ENCODE peak calls at places on chromosomes 12 and 14, in four cellular contexts. F is HepG2, X is WTC11, D is K562. J is an unnamed sample.

GRCh38 chr12:116919247-116919671 is 8.5 kb downstream of the FBXW8 start:
- DNase-seq in D (peak), F (no peak), X (no peak), J (no peak)

GRCh38 chr14:98297567-98297966 is 974.4 kb downstream of the BCL11B start:
- DNase-seq in F (no peak), D (no peak), X (no peak), J (no peak)

GRCh38 chr12:70756791-70757190 is 119.6 kb upstream of the PTPRB start:
- DNase-seq in F (no peak), X (no peak), D (peak), J (no peak)

GRCh38 chr14:54651649-54652048 is 84.7 kb downstream of the SAMD4A start:
- DNase-seq in D (no peak), X (no peak), F (no peak), J (no peak)

GRCh38 chr12:67748761-67749075 is 100.2 kb downstream of the DYRK2 start:
- DNase-seq in F (no peak), X (no peak), D (no peak), J (no peak)

GRCh38 chr12:120990487-120991055 is 12.2 kb downstream of the HNF1A start:
- DNase-seq in D (no peak), F (no peak), X (no peak), J (no peak)

GRCh38 chr14:53491256-53491905 is 338.3 kb upstream of the DDHD1 start:
- DNase-seq in F (no peak), X (no peak), D (no peak), J (no peak)

GRCh38 chr14:35849122-35849521 is 23.0 kb downstream of the BRMS1L start:
- DNase-seq in F (peak), X (no peak), D (no peak), J (no peak)

GRCh38 chr14:67883717-67884116 is 64.1 kb downstream of the RAD51B start:
- DNase-seq in X (no peak), F (no peak), D (no peak), J (no peak)

GRCh38 chr14:74804219-74804825 is 41.2 kb downstream of the YLPM1 start:
- DNase-seq in X (no peak), F (peak), D (peak), J (no peak)

GRCh38 chr14:99667045-99667444 is 17.1 kb upstream of the CYP46A1 start:
- DNase-seq in F (no peak), X (no peak), D (no peak), J (no peak)

GRCh38 chr14:100865682-100866591 is 37.6 kb downstream of the RTL1 start:
- DNase-seq in D (no peak), X (no peak), F (no peak), J (no peak)

GRCh38 chr14:58732387-58732786 is 94.6 kb downstream of the DACT1 start:
- DNase-seq in F (no peak), X (no peak), D (no peak), J (no peak)

GRCh38 chr14:95394981-95395737 is 75.5 kb upstream of the CLMN start:
- DNase-seq in D (no peak), X (no peak), F (no peak), J (no peak)

GRCh38 chr12:1518763-1519516 is 75.4 kb downstream of the FBXL14 start:
- DNase-seq in X (no peak), F (peak), D (peak), J (no peak)

GRCh38 chr14:94005324-94005723 is 8.2 kb downstream of the CCDC197 start:
- DNase-seq in D (peak), X (peak), F (no peak), J (peak)

GRCh38 chr12:123608192-123608591 is 6.3 kb downstream of the DDX55 start:
- DNase-seq in F (no peak), X (no peak), D (no peak), J (no peak)

GRCh38 chr12:101018540-101018939 is 191.5 kb downstream of the SLC5A8 start:
- DNase-seq in D (no peak), F (peak), X (no peak), J (no peak)

GRCh38 chr12:27865421-27865820 is 85.4 kb upstream of the MANSC4 start:
- DNase-seq in D (no peak), F (no peak), X (no peak), J (no peak)

GRCh38 chr12:15995801-15996200 is 84.7 kb downstream of the DERA start:
- DNase-seq in F (no peak), X (no peak), D (no peak), J (no peak)
- TF ChIP-seq ELF4 in F (no peak), X (no peak), D (no peak), J (no peak)

GRCh38 chr14:102138935-102139247 is 806 bp upstream of the WDR20 start:
- DNase-seq in D (no peak), F (no peak), X (no peak), J (no peak)
- TF ChIP-seq SP1 in D (no peak), F (no peak), X (no peak), J (no peak)

GRCh38 chr12:95605087-95605486 is 53.8 kb upstream of the USP44 start:
- DNase-seq in X (no peak), F (no peak), D (no peak), J (no peak)

GRCh38 chr12:95601091-95601490 is 49.8 kb upstream of the USP44 start:
- DNase-seq in X (no peak), F (no peak), D (no peak), J (no peak)

GRCh38 chr12:95599880-95600279 is 48.6 kb upstream of the USP44 start:
- DNase-seq in D (no peak), F (no peak), X (no peak), J (no peak)

GRCh38 chr12:95601626-95602025 is 50.4 kb upstream of the USP44 start:
- DNase-seq in X (no peak), D (no peak), F (no peak), J (no peak)

DNA sequence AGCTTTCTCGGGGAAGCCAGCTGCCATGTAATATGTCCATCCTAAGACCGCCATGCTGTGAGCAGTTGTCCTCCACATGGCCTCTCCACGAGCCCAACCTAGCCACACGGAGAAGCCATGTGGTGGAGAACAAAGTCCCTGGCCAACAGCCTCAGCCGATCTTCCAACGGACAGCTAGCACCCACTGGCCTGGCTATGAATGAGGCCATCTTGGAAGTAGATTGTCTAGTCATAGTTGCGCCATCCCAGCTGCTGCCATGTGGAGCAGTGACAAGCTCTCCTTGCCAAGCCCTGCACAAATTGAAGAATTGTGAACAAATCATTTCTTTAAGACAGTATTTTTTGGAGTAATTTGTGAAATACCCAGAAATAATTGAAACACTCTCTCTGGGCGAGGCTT is 49.3 kb upstream of the USP44 start:
- DNase-seq in D (no peak), X (no peak), F (no peak), J (no peak)
- TF ChIP-seq ELF4 in D (no peak), X (no peak), F (no peak), J (no peak)

GRCh38 chr12:124744659-124745467 is 118.8 kb downstream of the SCARB1 start:
- DNase-seq in X (peak), F (peak), D (peak), J (peak)
- TF ChIP-seq SP1 in X (no peak), F (no peak), D (no peak), J (no peak)

GRCh38 chr12:9787340-9787737 is 26.6 kb upstream of the CD69 start:
- DNase-seq in D (no peak), F (no peak), X (no peak), J (no peak)
- TF ChIP-seq ELF4 in D (no peak), F (no peak), X (no peak), J (no peak)

DNA sequence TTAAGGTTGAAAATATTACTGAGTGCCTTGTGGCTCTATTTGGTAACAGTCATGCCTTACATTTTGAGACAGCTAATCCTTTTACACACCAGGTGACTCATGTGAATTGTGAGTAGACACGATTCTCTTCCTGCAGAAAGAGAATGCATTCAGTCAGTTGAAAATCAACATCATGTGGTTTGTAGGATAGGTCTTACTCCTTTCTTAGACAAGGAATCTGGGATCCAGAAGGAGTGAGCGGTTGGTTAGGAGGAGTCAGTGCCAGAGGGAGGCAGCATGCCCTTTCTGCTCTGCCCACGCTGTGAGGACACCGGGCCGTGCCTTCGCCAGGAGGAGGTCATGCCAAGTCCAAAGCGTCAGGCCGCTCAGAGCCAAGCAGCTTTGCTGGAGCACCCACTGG is 47.6 kb downstream of the TRAF3 start:
- DNase-seq in X (no peak), D (no peak), F (no peak), J (no peak)
- TF ChIP-seq SP1 in X (no peak), D (no peak), F (no peak), J (no peak)

DNA sequence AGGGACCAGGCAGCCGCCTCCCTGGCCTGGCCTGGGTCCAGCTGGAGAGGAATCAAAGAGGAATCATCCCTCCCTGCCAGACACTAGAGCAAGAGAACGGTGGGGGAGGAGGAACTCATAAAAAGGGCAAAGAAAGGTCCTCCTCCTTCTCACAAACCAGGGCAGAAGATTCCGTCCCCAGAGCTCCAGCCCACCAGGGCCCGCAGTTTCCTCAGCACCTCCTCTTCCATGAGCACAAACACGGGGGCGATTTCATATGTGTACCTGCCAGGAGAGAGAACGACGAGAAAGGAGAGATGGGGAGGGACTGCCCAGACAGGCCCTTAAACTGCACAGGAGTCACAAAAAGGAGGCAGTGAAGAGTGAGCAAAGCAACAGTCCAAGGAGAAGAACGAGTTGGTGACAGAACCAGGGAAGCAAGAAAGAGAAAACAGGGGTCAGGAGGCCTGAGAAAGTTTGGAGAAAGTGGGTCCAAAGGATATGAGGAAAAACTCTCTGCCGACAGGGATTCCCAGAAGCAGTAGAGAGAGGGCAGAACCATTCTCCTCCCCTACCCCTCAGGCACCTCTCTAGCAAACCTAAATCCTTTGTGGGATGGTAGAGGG is 8.7 kb upstream of the ZNF740 start:
- DNase-seq in X (no peak), D (peak), F (peak), J (no peak)
- TF ChIP-seq ELF4 in X (no peak), D (no peak), F (no peak), J (no peak)

GRCh38 chr12:119440961-119441360 is 106.4 kb downstream of the CCDC60 start:
- DNase-seq in F (no peak), D (no peak), X (no peak), J (no peak)
- TF ChIP-seq SP1 in F (no peak), D (no peak), X (no peak), J (no peak)

GRCh38 chr12:5716991-5717390 is 228.1 kb downstream of the ANO2 start:
- DNase-seq in X (no peak), D (no peak), F (no peak), J (no peak)
- TF ChIP-seq ELF4 in X (no peak), D (no peak), F (no peak), J (no peak)

J was measured in HEK293T.